ENCODE peak calls at places on chromosomes 11 and 22, in six cellular contexts. One of them, this sample, is unnamed.

GRCh38 chr11:120172921-120173705 is 35.2 kb upstream of the TRIM29 start:
- DNase-seq in effector CD4-positive, alpha-beta T cell: no peak
- DNase-seq in AG20443: peak
- DNase-seq in activated T-cell treated with anti-CD3 and anti-CD28 coated beads, Interleukin-2, amount 50 U/mL, for 24 hours: peak
- DNase-seq in T-helper 9 cell: no peak
- DNase-seq in progenitor cell of endocrine pancreas: no peak
- DNase-seq in this sample: no peak

GRCh38 chr22:46085831-46086576 is 64.3 kb upstream of the PPARA start:
- DNase-seq in activated T-cell treated with anti-CD3 and anti-CD28 coated beads, Interleukin-2, amount 50 U/mL, for 24 hours: no peak
- DNase-seq in AG20443: peak
- DNase-seq in effector CD4-positive, alpha-beta T cell: no peak
- DNase-seq in T-helper 9 cell: no peak
- DNase-seq in progenitor cell of endocrine pancreas: no peak
- DNase-seq in this sample: no peak

GRCh38 chr11:45537617-45538016 is 127.8 kb downstream of the CHST1 start:
- DNase-seq in T-helper 9 cell: no peak
- DNase-seq in activated T-cell treated with anti-CD3 and anti-CD28 coated beads, Interleukin-2, amount 50 U/mL, for 24 hours: no peak
- DNase-seq in AG20443: peak
- DNase-seq in effector CD4-positive, alpha-beta T cell: no peak
- DNase-seq in progenitor cell of endocrine pancreas: no peak
- DNase-seq in this sample: no peak

GRCh38 chr11:72864692-72865655 is 50.8 kb downstream of the ATG16L2 start:
- DNase-seq in activated T-cell treated with anti-CD3 and anti-CD28 coated beads, Interleukin-2, amount 50 U/mL, for 24 hours: no peak
- DNase-seq in effector CD4-positive, alpha-beta T cell: no peak
- DNase-seq in progenitor cell of endocrine pancreas: no peak
- DNase-seq in T-helper 9 cell: no peak
- DNase-seq in AG20443: peak
- DNase-seq in this sample: no peak

GRCh38 chr11:19276859-19277808 is 36.4 kb upstream of the E2F8 start:
- DNase-seq in T-helper 9 cell: no peak
- DNase-seq in effector CD4-positive, alpha-beta T cell: no peak
- DNase-seq in activated T-cell treated with anti-CD3 and anti-CD28 coated beads, Interleukin-2, amount 50 U/mL, for 24 hours: no peak
- DNase-seq in progenitor cell of endocrine pancreas: no peak
- DNase-seq in AG20443: no peak
- DNase-seq in this sample: no peak

GRCh38 chr22:27952091-27952490 is 33.0 kb upstream of the PITPNB start:
- DNase-seq in activated T-cell treated with anti-CD3 and anti-CD28 coated beads, Interleukin-2, amount 50 U/mL, for 24 hours: no peak
- DNase-seq in T-helper 9 cell: no peak
- DNase-seq in progenitor cell of endocrine pancreas: no peak
- DNase-seq in effector CD4-positive, alpha-beta T cell: no peak
- DNase-seq in AG20443: no peak
- DNase-seq in this sample: no peak

GRCh38 chr11:11416917-11417316 is 63.9 kb upstream of the CSNK2A3 start:
- DNase-seq in T-helper 9 cell: no peak
- DNase-seq in activated T-cell treated with anti-CD3 and anti-CD28 coated beads, Interleukin-2, amount 50 U/mL, for 24 hours: no peak
- DNase-seq in effector CD4-positive, alpha-beta T cell: no peak
- DNase-seq in progenitor cell of endocrine pancreas: no peak
- DNase-seq in AG20443: peak
- DNase-seq in this sample: no peak

GRCh38 chr11:64101461-64101860 is 64.5 kb downstream of the MACROD1 start:
- DNase-seq in effector CD4-positive, alpha-beta T cell: no peak
- DNase-seq in activated T-cell treated with anti-CD3 and anti-CD28 coated beads, Interleukin-2, amount 50 U/mL, for 24 hours: no peak
- DNase-seq in T-helper 9 cell: no peak
- DNase-seq in AG20443: peak
- DNase-seq in progenitor cell of endocrine pancreas: no peak
- DNase-seq in this sample: no peak

GRCh38 chr11:94851864-94852581 is 83.9 kb downstream of the AMOTL1 start:
- DNase-seq in effector CD4-positive, alpha-beta T cell: no peak
- DNase-seq in progenitor cell of endocrine pancreas: no peak
- DNase-seq in T-helper 9 cell: no peak
- DNase-seq in activated T-cell treated with anti-CD3 and anti-CD28 coated beads, Interleukin-2, amount 50 U/mL, for 24 hours: no peak
- DNase-seq in AG20443: no peak
- DNase-seq in this sample: no peak

GRCh38 chr11:2271077-2271326 is 614 bp upstream of the ASCL2 start:
- DNase-seq in AG20443: no peak
- DNase-seq in activated T-cell treated with anti-CD3 and anti-CD28 coated beads, Interleukin-2, amount 50 U/mL, for 24 hours: peak
- DNase-seq in T-helper 9 cell: no peak
- DNase-seq in progenitor cell of endocrine pancreas: no peak
- DNase-seq in effector CD4-positive, alpha-beta T cell: no peak
- DNase-seq in this sample: no peak

GRCh38 chr11:117334896-117335295 is 7.2 kb downstream of the CEP164 start:
- DNase-seq in AG20443: no peak
- DNase-seq in progenitor cell of endocrine pancreas: no peak
- DNase-seq in T-helper 9 cell: no peak
- DNase-seq in effector CD4-positive, alpha-beta T cell: no peak
- DNase-seq in activated T-cell treated with anti-CD3 and anti-CD28 coated beads, Interleukin-2, amount 50 U/mL, for 24 hours: no peak
- DNase-seq in this sample: no peak

GRCh38 chr11:5880329-5880728 is at the start of gene OR52E4:
- DNase-seq in AG20443: no peak
- DNase-seq in activated T-cell treated with anti-CD3 and anti-CD28 coated beads, Interleukin-2, amount 50 U/mL, for 24 hours: no peak
- DNase-seq in effector CD4-positive, alpha-beta T cell: no peak
- DNase-seq in progenitor cell of endocrine pancreas: no peak
- DNase-seq in T-helper 9 cell: no peak
- DNase-seq in this sample: no peak

GRCh38 chr11:20036625-20037335 is 123.5 kb downstream of the DBX1 start:
- DNase-seq in activated T-cell treated with anti-CD3 and anti-CD28 coated beads, Interleukin-2, amount 50 U/mL, for 24 hours: no peak
- DNase-seq in progenitor cell of endocrine pancreas: no peak
- DNase-seq in AG20443: no peak
- DNase-seq in effector CD4-positive, alpha-beta T cell: no peak
- DNase-seq in T-helper 9 cell: no peak
- DNase-seq in this sample: no peak

GRCh38 chr22:41078975-41079374 is 13.4 kb upstream of the EP300 start:
- DNase-seq in AG20443: no peak
- DNase-seq in T-helper 9 cell: no peak
- DNase-seq in progenitor cell of endocrine pancreas: no peak
- DNase-seq in activated T-cell treated with anti-CD3 and anti-CD28 coated beads, Interleukin-2, amount 50 U/mL, for 24 hours: no peak
- DNase-seq in effector CD4-positive, alpha-beta T cell: no peak
- DNase-seq in this sample: no peak

GRCh38 chr11:64970731-64971151 is 1.2 kb downstream of the MAJIN start:
- DNase-seq in AG20443: no peak
- DNase-seq in activated T-cell treated with anti-CD3 and anti-CD28 coated beads, Interleukin-2, amount 50 U/mL, for 24 hours: peak
- DNase-seq in T-helper 9 cell: no peak
- DNase-seq in progenitor cell of endocrine pancreas: no peak
- DNase-seq in effector CD4-positive, alpha-beta T cell: no peak
- DNase-seq in this sample: no peak

GRCh38 chr22:39956932-39957664 is 3.1 kb upstream of the TMA7B start:
- DNase-seq in progenitor cell of endocrine pancreas: no peak
- DNase-seq in effector CD4-positive, alpha-beta T cell: no peak
- DNase-seq in activated T-cell treated with anti-CD3 and anti-CD28 coated beads, Interleukin-2, amount 50 U/mL, for 24 hours: no peak
- DNase-seq in T-helper 9 cell: no peak
- DNase-seq in AG20443: no peak
- DNase-seq in this sample: no peak

GRCh38 chr22:47587361-47587760 is 824.9 kb downstream of the TBC1D22A start:
- DNase-seq in activated T-cell treated with anti-CD3 and anti-CD28 coated beads, Interleukin-2, amount 50 U/mL, for 24 hours: no peak
- DNase-seq in T-helper 9 cell: no peak
- DNase-seq in effector CD4-positive, alpha-beta T cell: no peak
- DNase-seq in AG20443: no peak
- DNase-seq in progenitor cell of endocrine pancreas: no peak
- DNase-seq in this sample: no peak

GRCh38 chr22:36395922-36396321 is 8.2 kb upstream of the MYH9 start:
- DNase-seq in AG20443: peak
- DNase-seq in effector CD4-positive, alpha-beta T cell: no peak
- DNase-seq in progenitor cell of endocrine pancreas: no peak
- DNase-seq in T-helper 9 cell: no peak
- DNase-seq in activated T-cell treated with anti-CD3 and anti-CD28 coated beads, Interleukin-2, amount 50 U/mL, for 24 hours: no peak
- DNase-seq in this sample: no peak

GRCh38 chr11:40597546-40598113 is 861.8 kb downstream of the LRRC4C start:
- DNase-seq in AG20443: no peak
- DNase-seq in activated T-cell treated with anti-CD3 and anti-CD28 coated beads, Interleukin-2, amount 50 U/mL, for 24 hours: no peak
- DNase-seq in T-helper 9 cell: no peak
- DNase-seq in effector CD4-positive, alpha-beta T cell: no peak
- DNase-seq in progenitor cell of endocrine pancreas: no peak
- DNase-seq in this sample: no peak

GRCh38 chr11:67489860-67490726 is 7.3 kb downstream of the AIP start:
- DNase-seq in progenitor cell of endocrine pancreas: no peak
- DNase-seq in activated T-cell treated with anti-CD3 and anti-CD28 coated beads, Interleukin-2, amount 50 U/mL, for 24 hours: no peak
- DNase-seq in T-helper 9 cell: no peak
- DNase-seq in AG20443: no peak
- DNase-seq in effector CD4-positive, alpha-beta T cell: no peak
- DNase-seq in this sample: no peak

GRCh38 chr11:12100886-12101285 is 9.5 kb upstream of the MICAL2 start:
- DNase-seq in T-helper 9 cell: no peak
- DNase-seq in progenitor cell of endocrine pancreas: no peak
- DNase-seq in effector CD4-positive, alpha-beta T cell: no peak
- DNase-seq in activated T-cell treated with anti-CD3 and anti-CD28 coated beads, Interleukin-2, amount 50 U/mL, for 24 hours: no peak
- DNase-seq in AG20443: no peak
- DNase-seq in this sample: no peak

GRCh38 chr11:12042215-12042676 is 33.8 kb upstream of the DKK3 start:
- DNase-seq in effector CD4-positive, alpha-beta T cell: no peak
- DNase-seq in progenitor cell of endocrine pancreas: no peak
- DNase-seq in activated T-cell treated with anti-CD3 and anti-CD28 coated beads, Interleukin-2, amount 50 U/mL, for 24 hours: no peak
- DNase-seq in AG20443: peak
- DNase-seq in T-helper 9 cell: no peak
- DNase-seq in this sample: no peak

GRCh38 chr22:31588970-31589675 is 72.9 kb downstream of the PISD start:
- DNase-seq in effector CD4-positive, alpha-beta T cell: no peak
- DNase-seq in T-helper 9 cell: no peak
- DNase-seq in AG20443: no peak
- DNase-seq in progenitor cell of endocrine pancreas: no peak
- DNase-seq in activated T-cell treated with anti-CD3 and anti-CD28 coated beads, Interleukin-2, amount 50 U/mL, for 24 hours: no peak
- DNase-seq in this sample: no peak

GRCh38 chr11:115217726-115218311 is 286.4 kb downstream of the CADM1 start:
- DNase-seq in effector CD4-positive, alpha-beta T cell: no peak
- DNase-seq in progenitor cell of endocrine pancreas: no peak
- DNase-seq in activated T-cell treated with anti-CD3 and anti-CD28 coated beads, Interleukin-2, amount 50 U/mL, for 24 hours: no peak
- DNase-seq in T-helper 9 cell: no peak
- DNase-seq in AG20443: no peak
- DNase-seq in this sample: no peak

GRCh38 chr11:9103542-9104276 is 12.3 kb upstream of the SCUBE2 start:
- DNase-seq in T-helper 9 cell: no peak
- DNase-seq in progenitor cell of endocrine pancreas: no peak
- DNase-seq in AG20443: no peak
- DNase-seq in activated T-cell treated with anti-CD3 and anti-CD28 coated beads, Interleukin-2, amount 50 U/mL, for 24 hours: no peak
- DNase-seq in effector CD4-positive, alpha-beta T cell: no peak
- DNase-seq in this sample: no peak

GRCh38 chr11:14258177-14258935 is 100.6 kb downstream of the RRAS2 start:
- DNase-seq in effector CD4-positive, alpha-beta T cell: no peak
- DNase-seq in T-helper 9 cell: no peak
- DNase-seq in progenitor cell of endocrine pancreas: no peak
- DNase-seq in activated T-cell treated with anti-CD3 and anti-CD28 coated beads, Interleukin-2, amount 50 U/mL, for 24 hours: no peak
- DNase-seq in AG20443: no peak
- DNase-seq in this sample: no peak

This sample was measured in activated T-helper 1 cell treated with anti-CD3 and anti-CD28 coated beads, Interleukin-12 subunit alpha, Interleukin-12 subunit beta, Interleukin-2, Interleukin-4 antibody, amounts not matched to agents 30 ng/mL and 10 ng/mL and 1 ng/mL, durations not matched to agents 14 hours and 24 hours and 36 hours.